ENCODE peak calls at places on chromosomes 13 and 19, in seven cellular contexts. One of them, this sample, is unnamed.
A peak's percentile ranks its signal among the peaks of the same experiment; 100 is the strongest.

GRCh38 chr19:50639121-50640112 is at the start of gene SYT3:
- DNase-seq in SK-N-SH: peak; percentile 95
- DNase-seq in H1: no peak
- DNase-seq in HCT116: no peak
- DNase-seq in K562: peak; percentile 95
- DNase-seq in HepG2: no peak
- DNase-seq in T47D: peak; percentile 83
- DNase-seq in this sample: no peak

GRCh38 chr19:34960103-34960805 is 3.8 kb downstream of the ZNF792 start:
- DNase-seq in SK-N-SH: no peak
- DNase-seq in H1: no peak
- DNase-seq in HCT116: no peak
- DNase-seq in K562: no peak
- DNase-seq in HepG2: no peak
- DNase-seq in T47D: no peak
- DNase-seq in this sample: no peak

GRCh38 chr13:22800726-22801401 is 379.9 kb upstream of the SGCG start:
- DNase-seq in SK-N-SH: no peak
- DNase-seq in H1: no peak
- DNase-seq in HCT116: no peak
- DNase-seq in K562: no peak
- DNase-seq in HepG2: no peak
- DNase-seq in T47D: no peak
- DNase-seq in this sample: peak; percentile 12

GRCh38 chr19:50555447-50556235 is 12.6 kb downstream of the LRRC4B start:
- DNase-seq in SK-N-SH: peak; percentile 51
- DNase-seq in H1: peak; percentile 15
- DNase-seq in HCT116: no peak
- DNase-seq in K562: no peak
- DNase-seq in HepG2: no peak
- DNase-seq in T47D: no peak
- DNase-seq in this sample: no peak

GRCh38 chr19:49853852-49854849 is 3.2 kb downstream of the PTOV1 start:
- DNase-seq in SK-N-SH: no peak
- DNase-seq in H1: no peak
- DNase-seq in HCT116: no peak
- DNase-seq in K562: no peak
- DNase-seq in HepG2: no peak
- DNase-seq in T47D: no peak
- DNase-seq in this sample: no peak

GRCh38 chr13:85492283-85492682 is 306.9 kb downstream of the SLITRK6 start:
- DNase-seq in SK-N-SH: no peak
- DNase-seq in H1: no peak
- DNase-seq in HCT116: no peak
- DNase-seq in K562: no peak
- DNase-seq in HepG2: no peak
- DNase-seq in T47D: no peak
- DNase-seq in this sample: no peak

GRCh38 chr13:64164435-64164834 is 2748.8 kb upstream of the PCDH20 start:
- DNase-seq in SK-N-SH: no peak
- DNase-seq in H1: no peak
- DNase-seq in HCT116: no peak
- DNase-seq in K562: no peak
- DNase-seq in HepG2: no peak
- DNase-seq in T47D: no peak
- DNase-seq in this sample: no peak

GRCh38 chr13:64997438-64997837 is 2232.7 kb downstream of the PCDH9 start:
- DNase-seq in SK-N-SH: no peak
- DNase-seq in H1: no peak
- DNase-seq in HCT116: no peak
- DNase-seq in K562: no peak
- DNase-seq in HepG2: no peak
- DNase-seq in T47D: no peak
- DNase-seq in this sample: no peak

GRCh38 chr13:113452942-113453901 is at the start of gene ADPRHL1:
- DNase-seq in SK-N-SH: peak; percentile 80
- DNase-seq in H1: no peak
- DNase-seq in HCT116: no peak
- DNase-seq in K562: no peak
- DNase-seq in HepG2: no peak
- DNase-seq in T47D: no peak
- DNase-seq in this sample: no peak

GRCh38 chr13:20356437-20356836 is 124.3 kb upstream of the GJB6 start:
- DNase-seq in SK-N-SH: no peak
- DNase-seq in H1: no peak
- DNase-seq in HCT116: no peak
- DNase-seq in K562: no peak
- DNase-seq in HepG2: no peak
- DNase-seq in T47D: no peak
- DNase-seq in this sample: no peak

GRCh38 chr13:20360041-20360491 is 127.9 kb upstream of the GJB6 start:
- DNase-seq in SK-N-SH: no peak
- DNase-seq in H1: no peak
- DNase-seq in HCT116: no peak
- DNase-seq in K562: no peak
- DNase-seq in HepG2: no peak
- DNase-seq in T47D: no peak
- DNase-seq in this sample: no peak

GRCh38 chr13:20359335-20359734 is 127.2 kb upstream of the GJB6 start:
- DNase-seq in SK-N-SH: no peak
- DNase-seq in H1: no peak
- DNase-seq in HCT116: peak; percentile 6
- DNase-seq in K562: no peak
- DNase-seq in HepG2: peak; percentile 32
- DNase-seq in T47D: no peak
- DNase-seq in this sample: no peak

GRCh38 chr13:20360835-20361412 is 128.8 kb upstream of the GJB6 start:
- DNase-seq in SK-N-SH: no peak
- DNase-seq in H1: no peak
- DNase-seq in HCT116: no peak
- DNase-seq in K562: no peak
- DNase-seq in HepG2: no peak
- DNase-seq in T47D: no peak
- DNase-seq in this sample: no peak

GRCh38 chr13:20358022-20358421 is 125.9 kb upstream of the GJB6 start:
- DNase-seq in SK-N-SH: no peak
- DNase-seq in H1: no peak
- DNase-seq in HCT116: no peak
- DNase-seq in K562: no peak
- DNase-seq in HepG2: no peak
- DNase-seq in T47D: no peak
- DNase-seq in this sample: no peak
- TF ChIP-seq JUND in SK-N-SH: no peak
- TF ChIP-seq JUND in H1: no peak
- TF ChIP-seq JUND in HCT116: no peak
- TF ChIP-seq JUND in K562: no peak
- TF ChIP-seq JUND in HepG2: no peak
- TF ChIP-seq JUND in T47D: no peak
- TF ChIP-seq JUND in this sample: no peak

GRCh38 chr19:38361633-38362075 is 12.7 kb upstream of the PSMD8 start:
- DNase-seq in SK-N-SH: peak; percentile 97
- DNase-seq in H1: peak; percentile 78
- DNase-seq in HCT116: peak; percentile 73
- DNase-seq in K562: peak; percentile 91
- DNase-seq in HepG2: peak; percentile 66
- DNase-seq in T47D: peak; percentile 65
- DNase-seq in this sample: no peak
- TF ChIP-seq JUND in SK-N-SH: no peak
- TF ChIP-seq JUND in H1: no peak
- TF ChIP-seq JUND in HCT116: no peak
- TF ChIP-seq JUND in K562: no peak
- TF ChIP-seq JUND in HepG2: no peak
- TF ChIP-seq JUND in T47D: no peak
- TF ChIP-seq JUND in this sample: no peak

GRCh38 chr19:10667867-10668266 is 13.7 kb downstream of the ILF3 start:
- DNase-seq in SK-N-SH: no peak
- DNase-seq in H1: no peak
- DNase-seq in HCT116: no peak
- DNase-seq in K562: no peak
- DNase-seq in HepG2: no peak
- DNase-seq in T47D: no peak
- DNase-seq in this sample: no peak

GRCh38 chr19:10670876-10671804 is 17.0 kb downstream of the ILF3 start:
- DNase-seq in SK-N-SH: no peak
- DNase-seq in H1: no peak
- DNase-seq in HCT116: no peak
- DNase-seq in K562: no peak
- DNase-seq in HepG2: no peak
- DNase-seq in T47D: no peak
- DNase-seq in this sample: no peak

GRCh38 chr19:10669246-10669645 is 15.1 kb downstream of the ILF3 start:
- DNase-seq in SK-N-SH: no peak
- DNase-seq in H1: no peak
- DNase-seq in HCT116: no peak
- DNase-seq in K562: no peak
- DNase-seq in HepG2: no peak
- DNase-seq in T47D: no peak
- DNase-seq in this sample: no peak

GRCh38 chr19:10670187-10670586 is 16.0 kb downstream of the ILF3 start:
- DNase-seq in SK-N-SH: no peak
- DNase-seq in H1: no peak
- DNase-seq in HCT116: no peak
- DNase-seq in K562: no peak
- DNase-seq in HepG2: no peak
- DNase-seq in T47D: no peak
- DNase-seq in this sample: no peak

DNA sequence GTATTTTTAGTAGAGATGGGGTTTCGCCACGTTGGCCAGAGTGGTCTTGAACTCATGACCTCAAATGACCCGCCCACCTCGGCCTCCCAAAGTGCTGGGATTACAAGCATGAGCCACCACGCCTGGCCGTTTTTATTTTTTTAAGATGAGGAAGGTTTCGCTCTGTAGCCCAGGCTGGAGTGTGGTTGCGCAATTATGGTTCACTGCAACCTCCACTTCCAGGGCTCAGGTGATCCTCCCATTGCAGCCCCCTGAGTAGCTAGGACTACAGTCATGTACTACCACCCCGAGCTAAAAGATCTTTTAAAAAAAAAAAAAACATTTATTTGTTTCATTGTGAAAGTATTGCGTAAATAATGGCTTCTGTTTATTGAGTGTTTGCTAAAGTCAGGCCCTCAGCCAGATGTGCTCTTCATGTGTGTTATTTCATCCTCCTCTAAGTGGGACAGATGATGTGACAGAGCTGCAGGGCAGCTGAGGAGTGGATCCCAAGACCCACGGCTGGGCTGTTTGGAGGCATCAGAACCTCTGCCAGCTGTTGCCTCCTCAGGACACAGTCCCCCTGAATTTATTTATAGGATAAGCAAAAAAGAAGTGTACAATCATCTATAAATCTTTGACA is 18.5 kb downstream of the ILF3 start:
- DNase-seq in SK-N-SH: no peak
- DNase-seq in H1: no peak
- DNase-seq in HCT116: no peak
- DNase-seq in K562: no peak
- DNase-seq in HepG2: no peak
- DNase-seq in T47D: no peak
- DNase-seq in this sample: no peak
- TF ChIP-seq JUND in SK-N-SH: no peak
- TF ChIP-seq JUND in H1: no peak
- TF ChIP-seq JUND in HCT116: no peak
- TF ChIP-seq JUND in K562: no peak
- TF ChIP-seq JUND in HepG2: no peak
- TF ChIP-seq JUND in T47D: no peak
- TF ChIP-seq JUND in this sample: no peak

GRCh38 chr13:73059460-73060250 is 850 bp downstream of the KLF5 start:
- DNase-seq in SK-N-SH: no peak
- DNase-seq in H1: no peak
- DNase-seq in HCT116: no peak
- DNase-seq in K562: peak; percentile 34
- DNase-seq in HepG2: peak; percentile 52
- DNase-seq in T47D: peak; percentile 57
- DNase-seq in this sample: no peak
- TF ChIP-seq JUND in SK-N-SH: no peak
- TF ChIP-seq JUND in H1: no peak
- TF ChIP-seq JUND in HCT116: no peak
- TF ChIP-seq JUND in K562: no peak
- TF ChIP-seq JUND in HepG2: no peak
- TF ChIP-seq JUND in T47D: no peak
- TF ChIP-seq JUND in this sample: no peak

DNA sequence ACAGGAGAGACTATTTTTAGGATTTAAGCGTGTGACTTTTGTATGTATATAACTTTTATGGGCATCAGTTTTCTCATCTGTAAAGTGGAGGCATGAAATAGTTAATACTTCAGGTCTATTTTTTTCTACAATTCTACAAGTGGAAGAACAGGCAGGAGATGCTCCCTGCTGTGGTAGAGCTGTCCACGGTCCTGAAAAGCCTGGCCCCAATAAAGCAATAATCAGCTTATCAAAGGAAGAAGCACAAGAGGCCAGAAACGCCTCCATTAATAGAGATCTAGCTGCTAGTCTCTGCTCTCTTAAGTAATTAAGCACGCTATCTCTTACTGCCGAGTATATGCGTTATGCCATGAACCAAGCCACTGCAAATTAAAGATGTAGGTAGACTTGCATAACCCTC is 28.0 kb upstream of the WASF3 start:
- DNase-seq in SK-N-SH: no peak
- DNase-seq in H1: peak; percentile 43
- DNase-seq in HCT116: no peak
- DNase-seq in K562: peak; percentile 13
- DNase-seq in HepG2: peak; percentile 15
- DNase-seq in T47D: peak; percentile 42
- DNase-seq in this sample: no peak
- TF ChIP-seq JUND in SK-N-SH: no peak
- TF ChIP-seq JUND in H1: no peak
- TF ChIP-seq JUND in HCT116: no peak
- TF ChIP-seq JUND in K562: no peak
- TF ChIP-seq JUND in HepG2: no peak
- TF ChIP-seq JUND in T47D: no peak
- TF ChIP-seq JUND in this sample: no peak

GRCh38 chr13:48727252-48728011 is 73.7 kb downstream of the CYSLTR2 start:
- DNase-seq in SK-N-SH: no peak
- DNase-seq in H1: no peak
- DNase-seq in HCT116: no peak
- DNase-seq in K562: no peak
- DNase-seq in HepG2: no peak
- DNase-seq in T47D: no peak
- DNase-seq in this sample: no peak
- TF ChIP-seq JUND in SK-N-SH: no peak
- TF ChIP-seq JUND in H1: no peak
- TF ChIP-seq JUND in HCT116: no peak
- TF ChIP-seq JUND in K562: no peak
- TF ChIP-seq JUND in HepG2: no peak
- TF ChIP-seq JUND in T47D: no peak
- TF ChIP-seq JUND in this sample: no peak

GRCh38 chr13:30565658-30566057 is 52.1 kb upstream of the USPL1 start:
- DNase-seq in SK-N-SH: no peak
- DNase-seq in H1: no peak
- DNase-seq in HCT116: no peak
- DNase-seq in K562: no peak
- DNase-seq in HepG2: no peak
- DNase-seq in T47D: no peak
- DNase-seq in this sample: no peak
- TF ChIP-seq JUND in SK-N-SH: no peak
- TF ChIP-seq JUND in H1: no peak
- TF ChIP-seq JUND in HCT116: no peak
- TF ChIP-seq JUND in K562: no peak
- TF ChIP-seq JUND in HepG2: no peak
- TF ChIP-seq JUND in T47D: no peak
- TF ChIP-seq JUND in this sample: no peak

GRCh38 chr19:4380254-4380727 is 20.1 kb downstream of the SH3GL1 start:
- DNase-seq in SK-N-SH: peak; percentile 29
- DNase-seq in H1: no peak
- DNase-seq in HCT116: no peak
- DNase-seq in K562: no peak
- DNase-seq in HepG2: no peak
- DNase-seq in T47D: no peak
- DNase-seq in this sample: no peak
- TF ChIP-seq JUND in SK-N-SH: no peak
- TF ChIP-seq JUND in H1: no peak
- TF ChIP-seq JUND in HCT116: no peak
- TF ChIP-seq JUND in K562: no peak
- TF ChIP-seq JUND in HepG2: no peak
- TF ChIP-seq JUND in T47D: no peak
- TF ChIP-seq JUND in this sample: no peak